ENCODE peak calls at places on chromosomes 16 and 17, in six cellular contexts. E is endothelial cell, H is mesothelial cell of epicardium, I is heart right ventricle, D is colonic mucosa, U is lung. J is an unnamed sample.

GRCh38 chr17:9828296-9829059 is 2.8 kb downstream of the GLP2R start:
- DNase-seq in I (no peak), D (no peak), H (no peak), E (no peak), U (no peak), J (peak)

GRCh38 chr16:47136101-47136820 is 7.5 kb downstream of the NETO2 start:
- DNase-seq in I (no peak), U (no peak), H (no peak), E (no peak), D (no peak), J (peak)

GRCh38 chr16:89828199-89828869 is at the start of gene SPIRE2:
- DNase-seq in U (peak), D (peak), H (peak), E (peak), I (peak), J (peak)

GRCh38 chr17:79049821-79050220 is 24.8 kb upstream of the ENGASE start:
- DNase-seq in E (no peak), U (no peak), D (no peak), I (no peak), H (no peak), J (no peak)

GRCh38 chr16:17555176-17555575 is 84.4 kb upstream of the XYLT1 start:
- DNase-seq in D (no peak), I (no peak), H (no peak), U (no peak), E (no peak), J (no peak)

GRCh38 chr16:79037429-79038373 is 562.8 kb downstream of the MAF start:
- DNase-seq in D (peak), E (no peak), U (no peak), H (no peak), I (no peak), J (no peak)

GRCh38 chr16:56310685-56311084 is 114.7 kb downstream of the AMFR start:
- DNase-seq in I (no peak), E (no peak), D (no peak), U (no peak), H (no peak), J (no peak)

GRCh38 chr16:84484579-84485254 is 19.7 kb downstream of the MEAK7 start:
- DNase-seq in D (peak), E (peak), H (no peak), I (peak), U (peak), J (peak)

GRCh38 chr17:76981545-76982295 is 113.5 kb downstream of the MGAT5B start:
- DNase-seq in H (no peak), U (no peak), D (no peak), E (no peak), I (no peak), J (no peak)

GRCh38 chr16:57604177-57604576 is 24.3 kb upstream of the ADGRG1 start:
- DNase-seq in D (no peak), H (no peak), E (no peak), U (no peak), I (no peak), J (no peak)

GRCh38 chr16:19688396-19689024 is 29.5 kb downstream of the KNOP1 start:
- DNase-seq in H (no peak), U (no peak), D (no peak), E (no peak), I (no peak), J (no peak)

GRCh38 chr16:72168365-72168764 is 3.6 kb downstream of the PMFBP1 start:
- DNase-seq in E (no peak), D (no peak), H (no peak), U (no peak), I (no peak), J (no peak)

GRCh38 chr16:47947741-47948140 is 208.1 kb downstream of the ABCC12 start:
- DNase-seq in D (no peak), I (no peak), U (no peak), E (no peak), H (no peak), J (no peak)

GRCh38 chr16:65537336-65537735 is 415.5 kb upstream of the CDH11 start:
- DNase-seq in I (no peak), D (no peak), U (no peak), H (no peak), E (no peak), J (no peak)

GRCh38 chr16:67781548-67781921 is 24.8 kb downstream of the RANBP10 start:
- DNase-seq in U (no peak), H (no peak), D (no peak), I (no peak), E (no peak), J (no peak)

GRCh38 chr17:64459284-64459747 is 10.4 kb downstream of the MILR1 start:
- DNase-seq in H (no peak), I (no peak), U (no peak), D (no peak), E (no peak), J (peak)

GRCh38 chr16:5854027-5854426 is 756.4 kb upstream of the EEF2KMT start:
- DNase-seq in U (no peak), D (no peak), H (no peak), I (no peak), E (no peak), J (no peak)

GRCh38 chr17:8289103-8289397 is 580 bp downstream of the RANGRF start:
- DNase-seq in E (peak), I (no peak), D (no peak), U (no peak), H (peak), J (no peak)

GRCh38 chr17:50220811-50221210 is 19.4 kb upstream of the COL1A1 start:
- DNase-seq in D (no peak), U (no peak), E (no peak), I (no peak), H (no peak), J (no peak)

GRCh38 chr17:80826955-80827645 is 164.5 kb upstream of the CHMP6 start:
- DNase-seq in D (no peak), E (no peak), H (no peak), U (no peak), I (no peak), J (no peak)
- TF ChIP-seq CTCF in D (no peak), E (no peak), H (no peak), U (no peak), I (peak), J (no peak)

DNA sequence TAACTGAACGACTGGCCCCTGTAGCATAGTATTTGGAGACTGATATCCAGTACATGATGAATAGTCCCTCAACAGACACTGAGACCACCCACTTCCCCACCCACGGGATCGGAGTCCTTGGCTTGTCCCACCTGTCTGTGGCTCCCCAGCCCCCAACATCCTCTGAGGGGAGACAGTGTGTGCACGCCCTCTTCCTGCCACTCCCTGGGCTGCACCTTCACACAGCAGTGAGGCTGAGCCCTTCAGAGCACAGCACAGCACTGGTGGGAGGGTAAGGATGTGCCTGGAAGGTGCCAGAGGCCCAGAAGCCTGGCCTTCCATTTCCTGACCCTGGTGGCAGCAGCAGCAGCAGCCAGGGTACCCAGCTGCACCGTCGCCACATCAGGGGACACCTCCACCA is 11.0 kb downstream of the DNASE1 start:
- DNase-seq in I (no peak), E (no peak), H (no peak), D (no peak), U (no peak), J (no peak)
- TF ChIP-seq CTCF in I (no peak), E (no peak), H (no peak), D (no peak), U (no peak), J (no peak)

DNA sequence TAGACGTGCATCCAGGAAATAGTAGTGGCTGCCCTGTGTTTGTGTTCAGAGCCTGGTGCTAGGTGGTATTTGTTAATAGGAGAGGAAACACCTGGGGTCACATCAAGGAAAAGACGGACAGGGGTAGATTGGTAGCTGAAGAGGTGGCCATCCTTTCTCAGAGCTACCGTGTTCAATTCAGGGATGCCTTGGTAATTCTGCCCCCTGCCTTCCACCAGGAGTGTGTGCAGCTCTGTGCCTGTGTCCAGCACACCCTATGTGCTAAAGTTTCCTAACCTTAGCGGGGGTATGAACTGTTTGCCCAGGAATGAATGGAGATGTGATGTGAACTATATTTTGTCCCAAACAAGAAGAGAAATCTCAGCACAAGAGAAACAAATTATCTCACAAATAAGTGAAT is 174.1 kb upstream of the MPHOSPH6 start:
- DNase-seq in E (peak), D (no peak), H (no peak), U (no peak), I (no peak), J (peak)
- TF ChIP-seq CTCF in E (peak), D (no peak), H (no peak), U (peak), I (peak), J (no peak)

GRCh38 chr17:4417129-4417667 is 16.5 kb upstream of the SPNS3 start:
- DNase-seq in D (no peak), U (no peak), H (no peak), I (no peak), E (no peak), J (no peak)

GRCh38 chr17:4426499-4427208 is 7.1 kb upstream of the SPNS3 start:
- DNase-seq in E (no peak), U (no peak), I (no peak), D (no peak), H (no peak), J (peak)

DNA sequence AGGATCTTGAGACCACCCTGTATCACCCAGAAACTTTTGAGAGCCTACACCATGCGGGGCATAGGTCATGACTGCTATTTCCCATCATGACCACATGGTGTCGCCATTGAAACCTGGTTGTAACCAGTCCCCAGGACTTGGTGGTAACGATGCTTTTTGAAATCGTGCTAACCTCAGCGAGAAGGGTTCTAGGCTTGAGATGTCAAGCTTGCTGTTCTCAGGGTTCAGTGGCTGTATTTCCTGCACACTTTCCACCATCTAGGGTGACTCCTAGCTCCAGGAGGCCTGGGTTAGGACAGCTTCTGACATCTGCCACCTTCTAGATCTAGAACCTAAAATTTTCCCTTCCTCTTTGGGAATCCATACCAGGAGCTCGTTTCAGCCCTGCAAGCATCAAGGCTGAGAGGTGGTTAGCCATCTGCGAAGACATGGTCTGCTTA is 13.0 kb upstream of the SPNS3 start:
- DNase-seq in H (no peak), E (peak), U (peak), I (no peak), D (peak), J (peak)
- TF ChIP-seq CTCF in H (peak), E (peak), U (peak), I (peak), D (peak), J (no peak)